ENCODE peak calls at places on chromosomes 3 and 15, in nine cellular contexts. One of them, this sample, is unnamed.

GRCh38 chr3:123444023-123444422 is 4.9 kb downstream of the ADCY5 start:
- DNase-seq in tibial nerve: no peak
- DNase-seq in choroid plexus epithelial cell: peak
- DNase-seq in mammary epithelial cell: no peak
- DNase-seq in lung: no peak
- DNase-seq in heart left ventricle: no peak
- DNase-seq in prostate gland: no peak
- DNase-seq in cardiac fibroblast: no peak
- DNase-seq in AG09309: no peak
- DNase-seq in this sample: no peak

GRCh38 chr3:181622365-181622764 is 89.4 kb upstream of the SOX2 start:
- DNase-seq in cardiac fibroblast: peak
- DNase-seq in mammary epithelial cell: peak
- DNase-seq in choroid plexus epithelial cell: no peak
- DNase-seq in tibial nerve: no peak
- DNase-seq in heart left ventricle: no peak
- DNase-seq in AG09309: no peak
- DNase-seq in prostate gland: no peak
- DNase-seq in lung: no peak
- DNase-seq in this sample: peak

GRCh38 chr15:96460106-96460505 is 129.6 kb downstream of the NR2F2 start:
- DNase-seq in lung: no peak
- DNase-seq in mammary epithelial cell: no peak
- DNase-seq in heart left ventricle: no peak
- DNase-seq in cardiac fibroblast: no peak
- DNase-seq in choroid plexus epithelial cell: no peak
- DNase-seq in prostate gland: no peak
- DNase-seq in tibial nerve: no peak
- DNase-seq in AG09309: no peak
- DNase-seq in this sample: no peak

GRCh38 chr3:47896736-47897135 is 93.8 kb downstream of the DHX30 start:
- DNase-seq in AG09309: no peak
- DNase-seq in prostate gland: no peak
- DNase-seq in choroid plexus epithelial cell: no peak
- DNase-seq in tibial nerve: no peak
- DNase-seq in heart left ventricle: no peak
- DNase-seq in lung: no peak
- DNase-seq in mammary epithelial cell: no peak
- DNase-seq in cardiac fibroblast: no peak
- DNase-seq in this sample: no peak

GRCh38 chr3:15858547-15859506 is 61.0 kb upstream of the ANKRD28 start:
- DNase-seq in lung: peak
- DNase-seq in cardiac fibroblast: peak
- DNase-seq in choroid plexus epithelial cell: peak
- DNase-seq in tibial nerve: no peak
- DNase-seq in heart left ventricle: peak
- DNase-seq in mammary epithelial cell: peak
- DNase-seq in prostate gland: peak
- DNase-seq in AG09309: no peak
- DNase-seq in this sample: peak

GRCh38 chr3:182092662-182093262 is 381.0 kb downstream of the SOX2 start:
- DNase-seq in lung: no peak
- DNase-seq in mammary epithelial cell: no peak
- DNase-seq in heart left ventricle: no peak
- DNase-seq in AG09309: no peak
- DNase-seq in cardiac fibroblast: no peak
- DNase-seq in tibial nerve: no peak
- DNase-seq in choroid plexus epithelial cell: no peak
- DNase-seq in prostate gland: no peak
- DNase-seq in this sample: no peak

GRCh38 chr3:101571028-101571895 is 2.7 kb upstream of the PCNP start:
- DNase-seq in tibial nerve: no peak
- DNase-seq in AG09309: no peak
- DNase-seq in lung: no peak
- DNase-seq in cardiac fibroblast: no peak
- DNase-seq in mammary epithelial cell: no peak
- DNase-seq in choroid plexus epithelial cell: no peak
- DNase-seq in heart left ventricle: no peak
- DNase-seq in prostate gland: no peak
- DNase-seq in this sample: no peak

GRCh38 chr3:127675651-127676391 is 3.1 kb downstream of the ABTB1 start:
- DNase-seq in lung: no peak
- DNase-seq in AG09309: no peak
- DNase-seq in heart left ventricle: peak
- DNase-seq in mammary epithelial cell: no peak
- DNase-seq in prostate gland: no peak
- DNase-seq in cardiac fibroblast: no peak
- DNase-seq in choroid plexus epithelial cell: no peak
- DNase-seq in tibial nerve: peak
- DNase-seq in this sample: no peak

GRCh38 chr3:79184226-79184625 is 583.6 kb downstream of the ROBO1 start:
- DNase-seq in heart left ventricle: no peak
- DNase-seq in mammary epithelial cell: no peak
- DNase-seq in prostate gland: no peak
- DNase-seq in tibial nerve: no peak
- DNase-seq in cardiac fibroblast: no peak
- DNase-seq in choroid plexus epithelial cell: no peak
- DNase-seq in lung: no peak
- DNase-seq in AG09309: no peak
- DNase-seq in this sample: no peak

GRCh38 chr15:81257435-81257834 is 60.8 kb downstream of the IL16 start:
- DNase-seq in lung: no peak
- DNase-seq in choroid plexus epithelial cell: no peak
- DNase-seq in mammary epithelial cell: no peak
- DNase-seq in tibial nerve: no peak
- DNase-seq in AG09309: no peak
- DNase-seq in heart left ventricle: no peak
- DNase-seq in cardiac fibroblast: no peak
- DNase-seq in prostate gland: no peak
- DNase-seq in this sample: no peak

GRCh38 chr15:84883916-84884781 is at the start of gene SLC28A1:
- DNase-seq in lung: no peak
- DNase-seq in mammary epithelial cell: no peak
- DNase-seq in heart left ventricle: no peak
- DNase-seq in cardiac fibroblast: no peak
- DNase-seq in choroid plexus epithelial cell: no peak
- DNase-seq in AG09309: no peak
- DNase-seq in tibial nerve: no peak
- DNase-seq in prostate gland: no peak
- DNase-seq in this sample: no peak

GRCh38 chr15:34490421-34491193 is 53.0 kb upstream of the GOLGA8A start:
- DNase-seq in lung: no peak
- DNase-seq in choroid plexus epithelial cell: no peak
- DNase-seq in prostate gland: no peak
- DNase-seq in tibial nerve: no peak
- DNase-seq in cardiac fibroblast: no peak
- DNase-seq in AG09309: no peak
- DNase-seq in heart left ventricle: no peak
- DNase-seq in mammary epithelial cell: no peak
- DNase-seq in this sample: no peak

GRCh38 chr15:34496616-34497015 is 59.0 kb upstream of the GOLGA8A start:
- DNase-seq in cardiac fibroblast: no peak
- DNase-seq in choroid plexus epithelial cell: no peak
- DNase-seq in mammary epithelial cell: no peak
- DNase-seq in tibial nerve: no peak
- DNase-seq in prostate gland: no peak
- DNase-seq in lung: no peak
- DNase-seq in AG09309: no peak
- DNase-seq in heart left ventricle: no peak
- DNase-seq in this sample: no peak

GRCh38 chr15:34493001-34493400 is 55.4 kb upstream of the GOLGA8A start:
- DNase-seq in heart left ventricle: no peak
- DNase-seq in choroid plexus epithelial cell: no peak
- DNase-seq in mammary epithelial cell: no peak
- DNase-seq in tibial nerve: no peak
- DNase-seq in cardiac fibroblast: no peak
- DNase-seq in prostate gland: no peak
- DNase-seq in AG09309: no peak
- DNase-seq in lung: no peak
- DNase-seq in this sample: no peak

GRCh38 chr15:34494084-34494399 is 56.4 kb upstream of the GOLGA8A start:
- DNase-seq in tibial nerve: no peak
- DNase-seq in cardiac fibroblast: no peak
- DNase-seq in choroid plexus epithelial cell: no peak
- DNase-seq in mammary epithelial cell: no peak
- DNase-seq in prostate gland: no peak
- DNase-seq in lung: no peak
- DNase-seq in AG09309: no peak
- DNase-seq in heart left ventricle: no peak
- DNase-seq in this sample: no peak
- H3K4me3 ChIP-seq in tibial nerve: no peak
- H3K4me3 ChIP-seq in cardiac fibroblast: no peak
- H3K4me3 ChIP-seq in choroid plexus epithelial cell: no peak
- H3K4me3 ChIP-seq in mammary epithelial cell: no peak
- H3K4me3 ChIP-seq in prostate gland: no peak
- H3K4me3 ChIP-seq in lung: no peak
- H3K4me3 ChIP-seq in AG09309: no peak
- H3K4me3 ChIP-seq in heart left ventricle: no peak
- H3K4me3 ChIP-seq in this sample: no peak

DNA sequence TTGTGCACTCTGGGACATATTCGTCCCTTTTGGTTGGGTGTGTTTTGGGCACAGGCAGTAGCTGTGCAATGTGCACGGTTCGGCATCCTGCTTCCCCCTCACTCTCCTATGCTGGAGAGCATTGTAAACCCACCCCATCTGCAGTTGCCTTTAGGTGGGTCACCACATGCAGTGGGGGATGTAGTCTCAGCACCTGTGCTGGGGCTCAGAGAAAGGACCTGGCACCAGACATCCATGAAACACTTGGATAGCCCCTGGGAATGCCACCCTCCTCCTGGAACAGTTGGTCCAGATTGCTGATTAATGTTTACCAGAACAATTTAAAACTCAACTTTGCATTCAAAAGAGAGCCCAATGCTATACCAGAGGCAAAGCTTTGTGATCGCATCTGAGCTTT is 123.9 kb upstream of the MEF2A start:
- DNase-seq in cardiac fibroblast: no peak
- DNase-seq in choroid plexus epithelial cell: no peak
- DNase-seq in AG09309: no peak
- DNase-seq in lung: no peak
- DNase-seq in heart left ventricle: no peak
- DNase-seq in mammary epithelial cell: no peak
- DNase-seq in tibial nerve: no peak
- DNase-seq in prostate gland: no peak
- DNase-seq in this sample: no peak
- H3K4me3 ChIP-seq in cardiac fibroblast: no peak
- H3K4me3 ChIP-seq in choroid plexus epithelial cell: no peak
- H3K4me3 ChIP-seq in AG09309: no peak
- H3K4me3 ChIP-seq in lung: no peak
- H3K4me3 ChIP-seq in heart left ventricle: no peak
- H3K4me3 ChIP-seq in mammary epithelial cell: no peak
- H3K4me3 ChIP-seq in tibial nerve: no peak
- H3K4me3 ChIP-seq in prostate gland: no peak
- H3K4me3 ChIP-seq in this sample: no peak

GRCh38 chr3:89266074-89266473 is 158.7 kb downstream of the EPHA3 start:
- DNase-seq in tibial nerve: no peak
- DNase-seq in mammary epithelial cell: no peak
- DNase-seq in lung: no peak
- DNase-seq in heart left ventricle: no peak
- DNase-seq in prostate gland: no peak
- DNase-seq in cardiac fibroblast: no peak
- DNase-seq in AG09309: no peak
- DNase-seq in choroid plexus epithelial cell: no peak
- DNase-seq in this sample: no peak

GRCh38 chr3:89270201-89270600 is 162.8 kb downstream of the EPHA3 start:
- DNase-seq in tibial nerve: no peak
- DNase-seq in prostate gland: no peak
- DNase-seq in lung: no peak
- DNase-seq in heart left ventricle: no peak
- DNase-seq in choroid plexus epithelial cell: no peak
- DNase-seq in cardiac fibroblast: no peak
- DNase-seq in mammary epithelial cell: no peak
- DNase-seq in AG09309: no peak
- DNase-seq in this sample: no peak

GRCh38 chr3:89264037-89264560 is 156.7 kb downstream of the EPHA3 start:
- DNase-seq in tibial nerve: no peak
- DNase-seq in mammary epithelial cell: no peak
- DNase-seq in choroid plexus epithelial cell: no peak
- DNase-seq in prostate gland: no peak
- DNase-seq in AG09309: no peak
- DNase-seq in heart left ventricle: no peak
- DNase-seq in cardiac fibroblast: no peak
- DNase-seq in lung: no peak
- DNase-seq in this sample: no peak

GRCh38 chr3:89262561-89262960 is 155.1 kb downstream of the EPHA3 start:
- DNase-seq in choroid plexus epithelial cell: no peak
- DNase-seq in prostate gland: no peak
- DNase-seq in heart left ventricle: no peak
- DNase-seq in mammary epithelial cell: no peak
- DNase-seq in AG09309: no peak
- DNase-seq in lung: no peak
- DNase-seq in cardiac fibroblast: no peak
- DNase-seq in tibial nerve: no peak
- DNase-seq in this sample: no peak

GRCh38 chr3:89268059-89268458 is 160.6 kb downstream of the EPHA3 start:
- DNase-seq in cardiac fibroblast: no peak
- DNase-seq in choroid plexus epithelial cell: no peak
- DNase-seq in AG09309: no peak
- DNase-seq in mammary epithelial cell: no peak
- DNase-seq in tibial nerve: no peak
- DNase-seq in lung: no peak
- DNase-seq in prostate gland: no peak
- DNase-seq in heart left ventricle: no peak
- DNase-seq in this sample: no peak
- H3K4me3 ChIP-seq in cardiac fibroblast: no peak
- H3K4me3 ChIP-seq in choroid plexus epithelial cell: no peak
- H3K4me3 ChIP-seq in AG09309: no peak
- H3K4me3 ChIP-seq in mammary epithelial cell: no peak
- H3K4me3 ChIP-seq in tibial nerve: no peak
- H3K4me3 ChIP-seq in lung: no peak
- H3K4me3 ChIP-seq in prostate gland: no peak
- H3K4me3 ChIP-seq in heart left ventricle: no peak
- H3K4me3 ChIP-seq in this sample: no peak

DNA sequence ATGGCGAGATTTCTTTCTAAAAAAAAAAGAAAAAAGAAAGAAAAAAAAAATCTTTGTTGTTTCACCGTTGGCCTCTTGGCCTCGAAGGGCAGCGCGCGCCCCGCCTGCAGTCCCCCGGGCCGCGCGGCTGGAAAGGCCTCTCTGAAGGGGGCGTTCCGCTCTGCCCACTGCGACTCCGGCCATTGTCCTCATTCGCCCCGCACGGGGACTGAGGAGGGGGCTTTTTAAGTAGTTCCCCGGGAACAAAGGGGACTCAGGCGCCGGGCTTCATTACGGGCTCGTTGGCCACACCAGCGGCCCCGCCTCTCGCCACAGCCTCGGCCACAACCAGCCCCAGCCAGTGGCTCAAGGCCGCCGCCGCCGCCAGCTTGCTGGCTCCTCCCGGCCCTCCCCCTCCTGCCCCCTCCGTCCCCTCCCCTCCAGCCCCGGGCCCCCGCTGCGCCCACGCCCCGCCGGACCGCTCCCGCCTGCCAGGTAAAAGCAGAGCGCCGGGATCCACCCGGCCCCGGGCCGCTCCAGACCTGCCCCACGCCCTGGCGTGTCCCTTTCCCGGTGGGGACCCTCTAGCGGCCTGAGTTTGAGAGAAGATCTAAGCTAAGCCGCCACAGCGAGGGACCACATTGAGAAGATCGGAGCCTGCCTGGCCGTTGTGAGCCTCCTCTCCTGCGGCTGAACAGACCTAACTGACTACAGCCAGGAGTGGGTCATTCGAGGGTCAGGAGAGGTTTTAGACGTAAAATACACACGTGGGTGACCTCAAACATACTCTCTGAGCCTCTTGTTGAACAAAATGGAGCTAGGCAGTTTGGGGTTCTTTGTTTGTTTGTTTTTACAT is 54.1 kb downstream of the CPN2 start:
- DNase-seq in lung: no peak
- DNase-seq in choroid plexus epithelial cell: peak
- DNase-seq in tibial nerve: no peak
- DNase-seq in mammary epithelial cell: no peak
- DNase-seq in prostate gland: no peak
- DNase-seq in heart left ventricle: peak
- DNase-seq in AG09309: no peak
- DNase-seq in cardiac fibroblast: no peak
- DNase-seq in this sample: no peak
- H3K4me3 ChIP-seq in lung: peak
- H3K4me3 ChIP-seq in choroid plexus epithelial cell: peak
- H3K4me3 ChIP-seq in tibial nerve: peak
- H3K4me3 ChIP-seq in mammary epithelial cell: peak
- H3K4me3 ChIP-seq in prostate gland: peak
- H3K4me3 ChIP-seq in heart left ventricle: peak
- H3K4me3 ChIP-seq in AG09309: peak
- H3K4me3 ChIP-seq in cardiac fibroblast: no peak
- H3K4me3 ChIP-seq in this sample: peak